ENCODE peak calls at places on chromosomes 3 and 15, in four cellular contexts. Z, K, P and C are unnamed samples.

GRCh38 chr3:188270423-188270972 is 116.5 kb downstream of the LPP start:
- DNase-seq in Z (no peak), P (peak), K (no peak), C (peak)

GRCh38 chr15:81292516-81293001 is 31.4 kb downstream of the STARD5 start:
- DNase-seq in Z (no peak), P (no peak), K (peak), C (no peak)

GRCh38 chr3:56825579-56826438 is 24.1 kb upstream of the ARHGEF3 start:
- DNase-seq in Z (no peak), P (peak), K (no peak), C (no peak)

GRCh38 chr3:27141668-27142067 is 227.5 kb downstream of the NEK10 start:
- DNase-seq in P (no peak), Z (no peak), K (no peak), C (no peak)

GRCh38 chr15:59594493-59594942 is 17.1 kb upstream of the GCNT3 start:
- DNase-seq in Z (no peak), K (no peak), P (peak), C (peak)

GRCh38 chr3:38469852-38470251 is 16.2 kb downstream of the ACVR2B start:
- DNase-seq in K (no peak), P (no peak), Z (no peak), C (no peak)

GRCh38 chr3:126956866-126957650 is 25.9 kb upstream of the PLXNA1 start:
- DNase-seq in Z (no peak), K (no peak), P (no peak), C (no peak)

GRCh38 chr15:39743611-39744010 is 39.0 kb downstream of the FSIP1 start:
- DNase-seq in Z (no peak), P (no peak), K (no peak), C (no peak)

GRCh38 chr15:98967916-98968315 is 39.7 kb downstream of the PGPEP1L start:
- DNase-seq in Z (no peak), P (no peak), K (no peak), C (no peak)

GRCh38 chr3:19543212-19543841 is 390.7 kb downstream of the EFHB start:
- DNase-seq in K (no peak), P (peak), Z (no peak), C (no peak)

GRCh38 chr15:99431661-99432091 is 134.1 kb upstream of the MEF2A start:
- DNase-seq in K (no peak), P (no peak), Z (no peak), C (no peak)

GRCh38 chr3:16885948-16886683 is 1.4 kb downstream of the PLCL2 start:
- DNase-seq in K (no peak), P (no peak), Z (no peak), C (no peak)

GRCh38 chr3:104805042-104805441 is 561.7 kb upstream of the ALCAM start:
- DNase-seq in K (no peak), Z (no peak), P (no peak), C (no peak)

GRCh38 chr3:53100818-53101466 is 29.3 kb downstream of the RFT1 start:
- DNase-seq in P (peak), Z (no peak), K (no peak), C (no peak)